ENCODE peak calls at places on chromosome 17, in five cellular contexts. O is brain microvascular endothelial cell, B is GM12878, Z is lung, T is cardiac muscle cell. P is an unnamed sample.

GRCh38 chr17:47629826-47630225 is 19.9 kb upstream of the KPNB1 start:
- DNase-seq in O (no peak), B (no peak), Z (no peak), T (peak; percentile 7), P (no peak)

GRCh38 chr17:1907216-1907631 is 77.4 kb downstream of the RPA1 start:
- DNase-seq in O (no peak), B (no peak), Z (no peak), T (no peak), P (no peak)

GRCh38 chr17:80834896-80835281 is 156.8 kb upstream of the CHMP6 start:
- DNase-seq in O (no peak), B (no peak), Z (no peak), T (no peak), P (no peak)

GRCh38 chr17:60128171-60128859 is 21.5 kb upstream of the CA4 start:
- DNase-seq in O (no peak), B (no peak), Z (peak; percentile 13), T (no peak), P (no peak)

GRCh38 chr17:59331929-59332889 is 754 bp downstream of the YPEL2 start:
- DNase-seq in O (no peak), B (no peak), Z (peak; percentile 56), T (peak; percentile 45), P (no peak)

GRCh38 chr17:42608692-42609181 is 437 bp downstream of the RETREG3 start:
- DNase-seq in O (no peak), B (no peak), Z (peak; percentile 32), T (no peak), P (peak; percentile 11)

GRCh38 chr17:17032131-17032692 is 10.0 kb upstream of the MPRIP start:
- DNase-seq in O (peak; percentile 86), B (no peak), Z (no peak), T (no peak), P (peak; percentile 73)

GRCh38 chr17:44599298-44600175 is 42.3 kb downstream of the FZD2 start:
- DNase-seq in O (peak; percentile 94), B (no peak), Z (peak; percentile 69), T (peak; percentile 40), P (peak; percentile 42)

GRCh38 chr17:29977836-29978235 is 36.4 kb downstream of the EFCAB5 start:
- DNase-seq in O (peak; percentile 27), B (no peak), Z (no peak), T (no peak), P (peak; percentile 31)

GRCh38 chr17:73458191-73458590 is 146.4 kb upstream of the CDC42EP4 start:
- DNase-seq in O (no peak), B (no peak), Z (no peak), T (no peak), P (peak; percentile 36)

GRCh38 chr17:40419559-40420331 is 2.0 kb upstream of the TOP2A start:
- DNase-seq in O (no peak), B (no peak), Z (no peak), T (no peak), P (no peak)

GRCh38 chr17:64160378-64160777 is 30.4 kb upstream of the ERN1 start:
- DNase-seq in O (no peak), B (no peak), Z (no peak), T (no peak), P (no peak)

GRCh38 chr17:81720267-81721071 is 8.4 kb downstream of the SLC25A10 start:
- DNase-seq in O (no peak), B (no peak), Z (no peak), T (no peak), P (no peak)

GRCh38 chr17:56514264-56514663 is 79.2 kb upstream of the NOG start:
- DNase-seq in O (no peak), B (no peak), Z (no peak), T (no peak), P (no peak)

GRCh38 chr17:63263053-63263452 is 183.1 kb downstream of the CYB561 start:
- DNase-seq in O (no peak), B (no peak), Z (no peak), T (no peak), P (no peak)

GRCh38 chr17:3925684-3926537 is 9.6 kb upstream of the P2RX1 start:
- DNase-seq in O (no peak), B (no peak), Z (no peak), T (no peak), P (no peak)

GRCh38 chr17:34235389-34236028 is 19.6 kb upstream of the CCL2 start:
- DNase-seq in O (no peak), B (no peak), Z (no peak), T (peak; percentile 17), P (no peak)

GRCh38 chr17:62995377-62995885 is 29.4 kb downstream of the TANC2 start:
- DNase-seq in O (peak; percentile 43), B (no peak), Z (no peak), T (peak; percentile 40), P (peak; percentile 32)

GRCh38 chr17:14803781-14804180 is 461.3 kb downstream of the PMP22 start:
- DNase-seq in O (no peak), B (no peak), Z (no peak), T (no peak), P (no peak)

GRCh38 chr17:75447951-75448856 is 8.2 kb upstream of the TMEM94 start:
- DNase-seq in O (peak; percentile 13), B (no peak), Z (no peak), T (no peak), P (no peak)

GRCh38 chr17:37816951-37817350 is 72.1 kb upstream of the HNF1B start:
- DNase-seq in O (no peak), B (no peak), Z (no peak), T (no peak), P (no peak)

GRCh38 chr17:63786117-63786516 is 12.1 kb downstream of the DDX42 start:
- DNase-seq in O (no peak), B (no peak), Z (no peak), T (no peak), P (no peak)

GRCh38 chr17:2108170-2108569 is 53.3 kb downstream of the HIC1 start:
- DNase-seq in O (no peak), B (no peak), Z (no peak), T (no peak), P (no peak)

GRCh38 chr17:20961551-20961950 is 81.3 kb downstream of the USP22 start:
- DNase-seq in O (peak; percentile 5), B (no peak), Z (no peak), T (no peak), P (peak; percentile 96)

GRCh38 chr17:59652119-59652518 is 32.4 kb downstream of the CLTC start:
- DNase-seq in O (peak; percentile 17), B (no peak), Z (no peak), T (no peak), P (no peak)

GRCh38 chr17:76826290-76827138 is 41.7 kb upstream of the MGAT5B start:
- DNase-seq in O (no peak), B (no peak), Z (no peak), T (peak; percentile 29), P (no peak)

GRCh38 chr17:76271669-76272540 is 6.8 kb downstream of the UBALD2 start:
- DNase-seq in O (no peak), B (peak; percentile 91), Z (no peak), T (no peak), P (no peak)

GRCh38 chr17:63840591-63841349 is 1.7 kb downstream of the SMARCD2 start:
- DNase-seq in O (no peak), B (no peak), Z (no peak), T (no peak), P (no peak)

GRCh38 chr17:48505788-48506187 is 25.0 kb downstream of the HOXB1 start:
- DNase-seq in O (peak; percentile 70), B (peak; percentile 77), Z (no peak), T (peak; percentile 64), P (peak; percentile 82)

DNA sequence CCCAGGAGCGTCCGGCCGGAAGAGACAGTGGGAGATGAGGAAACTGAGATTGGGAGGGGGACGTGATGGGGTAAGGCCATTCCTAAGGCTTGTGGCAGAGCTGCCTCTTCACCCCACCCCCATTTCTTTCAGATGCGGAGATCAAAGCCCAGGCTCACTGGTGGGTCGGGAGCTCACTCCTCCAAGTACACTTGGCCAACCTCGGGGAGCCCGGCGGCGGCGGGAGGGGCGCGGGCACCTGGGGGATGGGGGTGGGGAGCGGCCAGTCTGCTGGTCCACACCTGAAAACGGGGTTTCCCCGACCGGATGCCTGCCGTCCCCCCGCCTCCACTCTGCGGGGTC is 17.7 kb upstream of the CBX8 start:
- DNase-seq in O (no peak), B (no peak), Z (no peak), T (no peak), P (no peak)
- H3K4me3 ChIP-seq in O (no peak overlapping the region), B (no peak overlapping the region), Z (no peak overlapping the region), T (no peak overlapping the region), P (no peak overlapping the region)

GRCh38 chr17:46085522-46085921 is 86.5 kb downstream of the STH start:
- DNase-seq in O (no peak), B (no peak), Z (no peak), T (no peak), P (no peak)
- TF ChIP-seq CTCF in O (no peak), B (no peak), Z (no peak), T (no peak), P (no peak)

GRCh38 chr17:7841622-7842379 is 7.8 kb downstream of the KDM6B start:
- DNase-seq in O (peak; percentile 94), B (no peak), Z (peak; percentile 94), T (peak; percentile 99), P (peak; percentile 94)

GRCh38 chr17:7842950-7843535 is 9.0 kb downstream of the KDM6B start:
- DNase-seq in O (peak; percentile 81), B (no peak), Z (peak; percentile 87), T (peak; percentile 44), P (peak; percentile 96)

GRCh38 chr17:7843536-7844291 is 9.7 kb downstream of the KDM6B start:
- DNase-seq in O (peak; percentile 87), B (peak; percentile 70), Z (peak; percentile 84), T (peak; percentile 92), P (peak; percentile 88)

GRCh38 chr17:7841309-7841621 is 7.2 kb downstream of the KDM6B start:
- DNase-seq in O (no peak), B (no peak), Z (no peak), T (peak; percentile 52), P (no peak)

GRCh38 chr17:7842380-7842949 is 8.4 kb downstream of the KDM6B start:
- DNase-seq in O (peak; percentile 96), B (no peak), Z (peak; percentile 81), T (no peak), P (peak; percentile 97)
- H3K4me3 ChIP-seq in O (peak overlapping the region; percentile 78), B (peak overlapping the region; percentile 92), Z (peak overlapping the region; percentile 62), T (peak overlapping the region; percentile 40), P (peak overlapping the region; percentile 87)

GRCh38 chr17:33202011-33202410 is 91.1 kb downstream of the ASIC2 start:
- DNase-seq in O (no peak), B (no peak), Z (no peak), T (no peak), P (no peak)
- TF ChIP-seq CTCF in O (no peak), B (no peak), Z (no peak), T (no peak), P (peak; percentile 17)

P was measured in epithelial cell of esophagus.